ENCODE peak calls at places on chromosomes 13 and 19, in five cellular contexts. V is left lung, P is esophagus muscularis mucosa, T is AG09319, N is GM13977. H is an unnamed sample.

GRCh38 chr13:46032341-46032740 is 20.2 kb downstream of the ZC3H13 start:
- DNase-seq in V (no peak), P (no peak), T (no peak), N (no peak), H (no peak)

GRCh38 chr13:50950808-50951207 is 41.2 kb downstream of the RNASEH2B start:
- DNase-seq in V (no peak), P (no peak), T (no peak), N (no peak), H (no peak)

GRCh38 chr19:574658-575526 is 2.5 kb downstream of the BSG start:
- DNase-seq in V (no peak), P (no peak), T (no peak), N (peak), H (peak)

GRCh38 chr19:2613507-2614295 is 88.8 kb downstream of the GNG7 start:
- DNase-seq in V (peak), P (no peak), T (no peak), N (peak), H (no peak)

GRCh38 chr13:104900186-104900817 is 1635.2 kb downstream of the EFNB2 start:
- DNase-seq in V (no peak), P (no peak), T (no peak), N (no peak), H (no peak)

GRCh38 chr13:85610024-85610423 is 189.2 kb downstream of the SLITRK6 start:
- DNase-seq in V (no peak), P (no peak), T (no peak), N (no peak), H (no peak)

GRCh38 chr13:98372886-98373285 is 195.8 kb upstream of the RNF113B start:
- DNase-seq in V (no peak), P (no peak), T (no peak), N (no peak), H (no peak)

GRCh38 chr13:91399189-91400093 is 1.0 kb downstream of the GPC5 start:
- DNase-seq in V (no peak), P (no peak), T (no peak), N (no peak), H (no peak)

GRCh38 chr19:29845576-29846176 is 33.9 kb downstream of the CCNE1 start:
- DNase-seq in V (no peak), P (no peak), T (no peak), N (peak), H (no peak)

GRCh38 chr13:78015782-78016181 is 97.2 kb upstream of the EDNRB start:
- DNase-seq in V (no peak), P (no peak), T (no peak), N (no peak), H (no peak)

GRCh38 chr13:64591981-64592380 is 2638.2 kb downstream of the PCDH9 start:
- DNase-seq in V (no peak), P (no peak), T (no peak), N (no peak), H (no peak)

GRCh38 chr13:63628310-63628709 is 2212.7 kb upstream of the PCDH20 start:
- DNase-seq in V (no peak), P (no peak), T (no peak), N (no peak), H (no peak)

GRCh38 chr19:10155834-10156233 is 36.1 kb upstream of the EIF3G start:
- DNase-seq in V (no peak), P (no peak), T (no peak), N (no peak), H (no peak)

GRCh38 chr13:105338044-105338443 is 1197.4 kb downstream of the EFNB2 start:
- DNase-seq in V (no peak), P (no peak), T (no peak), N (no peak), H (no peak)

GRCh38 chr13:89514534-89515312 is 1832.8 kb upstream of the MIR17HG start:
- DNase-seq in V (no peak), P (no peak), T (no peak), N (no peak), H (no peak)

GRCh38 chr19:43700368-43701015 is 15.4 kb upstream of the IRGC start:
- DNase-seq in V (peak), P (peak), T (peak), N (no peak), H (no peak)

GRCh38 chr19:3642987-3643386 is 16.4 kb upstream of the CACTIN start:
- DNase-seq in V (no peak), P (no peak), T (no peak), N (no peak), H (no peak)

GRCh38 chr13:97306646-97307045 is 84.5 kb downstream of the MBNL2 start:
- DNase-seq in V (no peak), P (no peak), T (no peak), N (no peak), H (no peak)

GRCh38 chr19:47093841-47094240 is 19.7 kb downstream of the ZC3H4 start:
- DNase-seq in V (no peak), P (no peak), T (no peak), N (peak), H (no peak)

GRCh38 chr13:23500858-23501257 is 67.4 kb upstream of the SACS start:
- DNase-seq in V (no peak), P (peak), T (peak), N (no peak), H (no peak)

GRCh38 chr13:104385409-104385808 is 1319.2 kb upstream of the SLC10A2 start:
- DNase-seq in V (no peak), P (no peak), T (no peak), N (no peak), H (no peak)

GRCh38 chr19:1568320-1569019 is at the start of gene MEX3D:
- DNase-seq in V (peak), P (no peak), T (no peak), N (peak), H (no peak)

GRCh38 chr13:99224019-99224418 is 23.4 kb downstream of the UBAC2 start:
- DNase-seq in V (no peak), P (peak), T (no peak), N (no peak), H (no peak)

GRCh38 chr13:98749501-98749900 is 3.0 kb downstream of the SLC15A1 start:
- DNase-seq in V (no peak), P (no peak), T (no peak), N (no peak), H (no peak)

GRCh38 chr13:24145231-24145630 is 15.3 kb upstream of the SPATA13 start:
- DNase-seq in V (no peak), P (no peak), T (no peak), N (no peak), H (no peak)

GRCh38 chr19:11373166-11373884 is 1.1 kb upstream of the SWSAP1 start:
- DNase-seq in V (peak), P (no peak), T (no peak), N (no peak), H (no peak)

GRCh38 chr13:25429466-25429865 is 57.7 kb downstream of the ATP8A2 start:
- DNase-seq in V (no peak), P (no peak), T (no peak), N (no peak), H (no peak)

GRCh38 chr13:39335721-39336120 is 267.3 kb downstream of the LHFPL6 start:
- DNase-seq in V (no peak), P (no peak), T (no peak), N (no peak), H (no peak)

GRCh38 chr13:113526466-113527220 is 36.1 kb upstream of the DCUN1D2 start:
- DNase-seq in V (peak), P (no peak), T (no peak), N (no peak), H (peak)

GRCh38 chr19:50839712-50840655 is 6.6 kb upstream of the KLK15 start:
- DNase-seq in V (no peak), P (no peak), T (no peak), N (no peak), H (no peak)

GRCh38 chr19:50837300-50837699 is 3.9 kb upstream of the KLK15 start:
- DNase-seq in V (no peak), P (no peak), T (no peak), N (no peak), H (no peak)

GRCh38 chr19:50836543-50837195 is 3.3 kb upstream of the KLK15 start:
- DNase-seq in V (no peak), P (no peak), T (no peak), N (peak), H (no peak)

GRCh38 chr19:50835785-50836542 is 2.6 kb upstream of the KLK15 start:
- DNase-seq in V (peak), P (no peak), T (no peak), N (peak), H (peak)

DNA sequence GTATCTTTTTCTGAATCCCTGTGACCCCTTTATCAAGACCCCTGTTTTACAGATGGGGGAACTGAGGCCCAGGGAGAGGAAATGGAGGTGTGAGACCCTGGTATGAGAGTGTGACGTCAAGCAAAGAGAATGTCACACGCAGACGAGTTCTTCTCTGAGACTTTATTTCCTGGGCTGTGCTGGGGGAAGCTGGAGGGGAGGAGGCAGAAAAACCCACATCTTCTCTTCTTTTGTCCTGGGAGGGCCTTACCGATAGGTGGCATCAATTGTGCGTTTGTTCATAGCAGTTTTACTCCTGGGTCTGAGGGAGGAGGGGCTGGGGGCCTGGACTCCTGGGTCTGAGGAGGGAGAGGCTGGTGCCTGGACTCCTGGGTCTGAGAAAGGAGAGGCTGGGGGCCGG is 4.9 kb upstream of the KLK15 start:
- DNase-seq in V (no peak), P (no peak), T (no peak), N (peak), H (no peak)
- TF ChIP-seq CTCF in V (no peak), P (no peak), T (no peak), N (peak), H (no peak)

DNA sequence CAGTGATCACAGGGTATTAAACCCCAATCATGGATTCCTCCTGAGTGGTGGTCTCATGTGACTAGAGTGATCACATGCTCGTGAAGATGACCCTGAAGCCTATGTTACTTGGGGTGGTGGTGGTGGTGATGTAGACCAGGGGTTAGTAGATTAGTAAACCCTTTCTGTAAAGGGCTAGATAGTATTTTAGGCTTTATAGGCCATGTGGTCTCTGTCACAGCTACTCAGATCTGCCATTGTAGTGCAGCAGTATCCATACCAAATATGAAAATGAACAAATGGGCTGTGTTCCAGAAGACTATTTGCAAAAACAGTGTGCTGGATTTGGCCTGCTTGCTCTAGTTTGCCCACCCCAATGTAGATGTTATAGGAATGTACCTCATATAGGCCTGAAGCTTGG is 9.4 kb downstream of the NDFIP2 start:
- DNase-seq in V (no peak), P (no peak), T (no peak), N (no peak), H (no peak)
- TF ChIP-seq CTCF in V (no peak), P (no peak), T (no peak), N (no peak), H (no peak)

GRCh38 chr13:100828226-100828625 is 153.6 kb upstream of the TMTC4 start:
- DNase-seq in V (no peak), P (no peak), T (no peak), N (no peak), H (no peak)
- TF ChIP-seq CTCF in V (no peak), P (no peak), T (no peak), N (peak), H (peak)

GRCh38 chr19:13143135-13143534 is 7.0 kb downstream of the STX10 start:
- DNase-seq in V (no peak), P (no peak), T (peak), N (no peak), H (no peak)

GRCh38 chr19:13149628-13150186 is 468 bp downstream of the STX10 start:
- DNase-seq in V (peak), P (no peak), T (no peak), N (no peak), H (no peak)

GRCh38 chr19:13150919-13151604 is 851 bp downstream of the IER2 start:
- DNase-seq in V (no peak), P (no peak), T (no peak), N (peak), H (no peak)

GRCh38 chr19:13150187-13150918 is at the start of the genes IER2 and STX10:
- DNase-seq in V (peak), P (peak), T (peak), N (peak), H (peak)

DNA sequence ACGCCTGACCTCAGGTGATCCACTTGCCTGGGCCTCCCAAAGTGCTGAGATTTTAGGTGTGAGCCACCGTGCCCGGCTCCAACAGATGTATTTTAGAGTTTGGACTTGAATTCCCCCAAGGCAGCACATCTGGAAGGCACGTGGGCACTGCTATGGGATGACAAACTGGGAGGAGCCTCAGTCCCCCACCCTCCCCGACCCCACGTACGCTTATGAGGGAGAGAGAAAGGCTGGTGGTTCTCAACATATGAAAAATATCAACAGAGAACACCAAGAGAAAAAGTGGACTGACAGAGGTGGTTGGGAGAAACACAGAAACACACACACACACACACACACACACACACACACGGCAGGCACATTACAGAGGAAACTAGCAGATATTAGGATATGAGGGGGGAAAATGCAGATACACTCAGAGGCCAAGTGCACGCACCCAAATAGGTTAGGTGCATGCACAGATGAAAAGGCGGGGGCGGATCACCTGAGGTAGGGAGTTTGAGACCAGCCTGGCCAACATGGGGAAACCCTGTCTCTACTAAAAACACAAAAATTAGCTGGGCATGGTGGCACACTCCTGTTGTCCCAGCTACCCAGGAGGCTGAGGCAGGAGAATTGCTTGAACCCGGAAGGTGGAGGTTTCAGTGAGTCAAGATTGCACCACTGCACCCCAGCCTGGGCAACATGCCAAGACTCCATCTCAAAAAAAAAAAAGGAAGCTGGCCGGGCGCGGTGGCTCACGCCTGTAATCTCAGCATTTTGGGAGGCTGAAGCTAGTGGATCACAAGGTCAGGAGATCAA is 3.2 kb downstream of the STX10 start:
- DNase-seq in V (peak), P (no peak), T (no peak), N (no peak), H (no peak)
- TF ChIP-seq CTCF in V (no peak), P (no peak), T (no peak), N (no peak), H (no peak)

DNA sequence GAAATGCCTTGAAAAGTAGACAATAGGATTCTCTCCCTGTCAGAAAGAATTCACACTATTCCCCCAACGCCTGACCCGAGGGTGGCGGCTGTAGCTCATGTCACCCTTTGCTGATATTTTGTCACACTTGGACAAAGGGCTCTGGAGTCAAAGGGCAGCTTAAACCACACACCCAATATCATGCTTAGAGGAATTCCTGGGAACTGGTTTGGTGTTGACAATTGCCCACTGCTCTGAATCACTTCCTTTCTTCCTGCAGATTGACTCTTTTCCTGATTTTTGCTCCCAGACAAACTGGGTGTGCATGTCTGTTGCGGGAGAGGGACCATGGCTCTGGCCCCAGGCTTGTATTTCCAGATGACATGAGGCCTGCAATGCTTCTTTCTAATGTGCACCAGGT is 9.0 kb upstream of the SERP2 start:
- DNase-seq in V (no peak), P (no peak), T (no peak), N (no peak), H (no peak)
- TF ChIP-seq CTCF in V (no peak), P (no peak), T (no peak), N (no peak), H (no peak)

DNA sequence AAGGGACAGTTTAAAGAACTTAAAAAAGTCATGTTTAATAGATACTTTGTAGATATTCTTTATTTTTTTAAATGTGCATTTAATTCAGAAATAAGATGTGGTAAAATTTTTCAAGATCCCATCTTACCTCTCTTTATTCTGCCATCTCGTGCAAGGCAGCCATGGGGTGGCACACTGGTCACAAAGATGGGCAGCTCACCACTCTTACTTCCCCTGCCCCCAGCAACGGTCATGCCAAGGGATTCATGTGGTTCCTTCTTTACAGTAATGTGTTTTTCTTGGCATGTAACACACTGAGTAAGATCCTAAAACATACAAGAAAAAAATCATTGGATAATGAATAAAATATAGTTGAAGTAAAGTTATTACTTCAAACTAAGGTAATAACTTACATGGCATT is 64.2 kb downstream of the LNX2 start:
- DNase-seq in V (no peak), P (no peak), T (peak), N (no peak), H (peak)
- TF ChIP-seq CTCF in V (no peak), P (peak), T (peak), N (peak), H (peak)

DNA sequence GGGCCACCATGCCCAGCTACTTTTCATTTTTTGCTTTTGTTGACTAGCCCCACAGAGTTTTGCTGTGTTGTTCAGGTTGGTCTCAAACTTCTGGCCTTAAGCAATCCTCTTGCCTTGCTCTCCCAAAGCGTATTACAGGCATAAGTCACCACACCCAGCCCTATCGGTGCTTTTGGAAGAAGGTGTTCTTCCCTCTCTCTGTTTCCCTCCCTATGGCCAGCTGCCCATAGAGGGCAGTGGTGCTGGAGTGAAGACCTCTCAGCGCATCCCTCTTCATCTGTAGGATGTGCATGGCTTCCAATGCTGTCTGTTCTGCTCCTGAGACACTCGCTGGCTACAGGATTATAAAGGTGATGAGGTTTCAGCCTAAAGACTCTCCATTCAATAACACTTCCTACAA is 1.3 kb upstream of the CD22 start:
- DNase-seq in V (no peak), P (no peak), T (no peak), N (no peak), H (no peak)
- TF ChIP-seq CTCF in V (no peak), P (no peak), T (no peak), N (peak), H (peak)

H was measured in osteocyte.